ENCODE peak calls at places on chromosomes 11 and 22, in five cellular contexts. C is endothelial cell; U is fibroblast of lung; S is CD4-positive, alpha-beta T cell; A is stomach. V is an unnamed sample.

GRCh38 chr11:128687321-128687720 is 6.6 kb upstream of the FLI1 start:
- DNase-seq in C (peak; percentile 75), U (no peak), S (no peak), A (no peak), V (peak; percentile 51)

GRCh38 chr11:14418801-14419417 is 59.9 kb upstream of the RRAS2 start:
- DNase-seq in C (no peak), U (no peak), S (no peak), A (no peak), V (no peak)

GRCh38 chr11:113994077-113994954 is 19.4 kb downstream of the HTR3A start:
- DNase-seq in C (peak; percentile 43), U (no peak), S (peak; percentile 35), A (peak; percentile 36), V (peak; percentile 18)

GRCh38 chr11:64766881-64767280 is 7.1 kb upstream of the PYGM start:
- DNase-seq in C (no peak), U (no peak), S (no peak), A (no peak), V (no peak)

GRCh38 chr11:75429902-75430691 is 2.9 kb downstream of the KLHL35 start:
- DNase-seq in C (peak; percentile 66), U (peak; percentile 78), S (peak; percentile 56), A (peak; percentile 76), V (peak; percentile 33)

GRCh38 chr22:40894417-40894816 is 32.5 kb upstream of the DNAJB7 start:
- DNase-seq in C (no peak), U (no peak), S (no peak), A (no peak), V (no peak)

GRCh38 chr11:78808903-78809302 is 234.2 kb upstream of the NARS2 start:
- DNase-seq in C (no peak), U (no peak), S (no peak), A (no peak), V (no peak)

GRCh38 chr22:46058591-46059519 is 81.9 kb upstream of the WNT7B start:
- DNase-seq in C (no peak), U (peak; percentile 56), S (no peak), A (peak; percentile 25), V (peak; percentile 31)

GRCh38 chr11:66465371-66466224 is 1.1 kb upstream of the PELI3 start:
- DNase-seq in C (no peak), U (no peak), S (no peak), A (no peak), V (no peak)

GRCh38 chr11:28697920-28698827 is 590.0 kb downstream of the METTL15 start:
- DNase-seq in C (peak; percentile 75), U (peak; percentile 30), S (no peak), A (peak; percentile 62), V (peak; percentile 49)

GRCh38 chr11:2400761-2401435 is 348 bp downstream of the TSSC4 start:
- DNase-seq in C (no peak), U (no peak), S (no peak), A (no peak), V (no peak)

GRCh38 chr11:110356769-110357671 is 60.6 kb upstream of the RDX start:
- DNase-seq in C (no peak), U (peak; percentile 54), S (no peak), A (no peak), V (no peak)

GRCh38 chr11:41659990-41660389 is 200.5 kb upstream of the LRRC4C start:
- DNase-seq in C (no peak), U (peak; percentile 3), S (no peak), A (no peak), V (no peak)

GRCh38 chr11:76654310-76654851 is 16.2 kb downstream of the LRRC32 start:
- DNase-seq in C (no peak), U (peak; percentile 83), S (no peak), A (peak; percentile 24), V (peak; percentile 58)

GRCh38 chr11:44564198-44564597 is 1.3 kb upstream of the CD82 start:
- DNase-seq in C (no peak), U (peak; percentile 32), S (no peak), A (peak; percentile 71), V (peak; percentile 38)

GRCh38 chr11:76216536-76217326 is 10.4 kb upstream of the WNT11 start:
- DNase-seq in C (no peak), U (no peak), S (no peak), A (no peak), V (no peak)

GRCh38 chr11:2509481-2510001 is 64.7 kb downstream of the KCNQ1 start:
- DNase-seq in C (no peak), U (no peak), S (no peak), A (peak; percentile 22), V (peak; percentile 60)

GRCh38 chr11:14101388-14101787 is 138.9 kb downstream of the SPON1 start:
- DNase-seq in C (no peak), U (no peak), S (no peak), A (no peak), V (no peak)

GRCh38 chr11:62544521-62545436 is 1.8 kb downstream of the AHNAK start:
- DNase-seq in C (no peak), U (peak; percentile 15), S (no peak), A (no peak), V (peak; percentile 48)

GRCh38 chr22:41742918-41743317 is 43.6 kb downstream of the MEI1 start:
- DNase-seq in C (no peak), U (no peak), S (no peak), A (no peak), V (no peak)

GRCh38 chr11:44257338-44258189 is 52.4 kb downstream of the ALX4 start:
- DNase-seq in C (no peak), U (no peak), S (no peak), A (peak; percentile 19), V (no peak)

GRCh38 chr11:130390071-130390758 is 38.2 kb downstream of the ADAMTS8 start:
- DNase-seq in C (no peak), U (peak; percentile 80), S (no peak), A (peak; percentile 40), V (no peak)

GRCh38 chr22:46084943-46085830 is 65.1 kb upstream of the PPARA start:
- DNase-seq in C (no peak), U (peak; percentile 96), S (no peak), A (peak; percentile 93), V (peak; percentile 91)

GRCh38 chr22:48223488-48224190 is 1461.2 kb downstream of the TBC1D22A start:
- DNase-seq in C (no peak), U (no peak), S (no peak), A (no peak), V (no peak)

GRCh38 chr11:120532511-120533196 is 21.1 kb downstream of the GRIK4 start:
- DNase-seq in C (no peak), U (peak; percentile 79), S (no peak), A (no peak), V (no peak)

GRCh38 chr22:35170716-35171697 is 86.3 kb upstream of the HMGXB4 start:
- DNase-seq in C (no peak), U (no peak), S (no peak), A (no peak), V (no peak)

GRCh38 chr11:117442869-117443239 is 115.2 kb downstream of the CEP164 start:
- DNase-seq in C (no peak), U (no peak), S (no peak), A (no peak), V (no peak)

GRCh38 chr11:7605544-7605943 is 67.8 kb downstream of the CYB5R2 start:
- DNase-seq in C (no peak), U (peak; percentile 79), S (no peak), A (peak; percentile 48), V (no peak)

GRCh38 chr11:48900131-48900800 is 83.4 kb downstream of the TRIM51G start:
- DNase-seq in C (no peak), U (no peak), S (no peak), A (no peak), V (no peak)

GRCh38 chr22:37782340-37783168 is 25.2 kb upstream of the GCAT start:
- DNase-seq in C (no peak), U (peak; percentile 47), S (no peak), A (no peak), V (no peak)
- TF ChIP-seq CTCF in C (no peak), U (no peak), S (no peak), A (no peak), V (no peak)

GRCh38 chr11:126791446-126791845 is 209.1 kb downstream of the KIRREL3 start:
- DNase-seq in C (no peak), U (no peak), S (no peak), A (no peak), V (no peak)

GRCh38 chr11:126790550-126790981 is 210.0 kb downstream of the KIRREL3 start:
- DNase-seq in C (no peak), U (peak; percentile 98), S (no peak), A (no peak), V (no peak)

GRCh38 chr11:126797801-126798200 is 202.8 kb downstream of the KIRREL3 start:
- DNase-seq in C (no peak), U (no peak), S (no peak), A (no peak), V (no peak)

GRCh38 chr11:126791991-126792390 is 208.6 kb downstream of the KIRREL3 start:
- DNase-seq in C (no peak), U (peak; percentile 39), S (no peak), A (no peak), V (no peak)

GRCh38 chr11:126793596-126793995 is 207.0 kb downstream of the KIRREL3 start:
- DNase-seq in C (no peak), U (peak; percentile 29), S (no peak), A (no peak), V (no peak)
- TF ChIP-seq CTCF in C (no peak), U (no peak), S (no peak), A (no peak), V (no peak)

DNA sequence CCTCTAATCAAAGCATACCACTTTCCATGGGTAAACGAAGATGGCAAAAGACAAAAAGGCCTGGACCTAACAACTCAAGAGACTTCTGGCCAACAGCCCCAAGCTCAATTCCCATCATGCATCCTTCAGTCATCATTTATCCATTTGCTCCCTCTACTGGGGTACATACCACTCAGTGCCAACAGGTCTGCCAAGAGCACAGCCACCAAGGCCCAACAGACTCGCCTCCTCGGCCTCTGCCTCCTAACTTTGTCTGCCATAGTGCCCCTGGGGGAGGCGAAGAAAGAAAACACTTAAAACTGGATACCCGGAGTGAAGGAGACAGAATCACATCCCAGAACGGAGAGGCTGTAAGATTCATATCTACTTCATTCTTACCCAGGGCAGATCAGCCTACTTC is 1.1 kb downstream of the HYOU1 start:
- DNase-seq in C (no peak), U (peak; percentile 30), S (no peak), A (no peak), V (no peak)
- TF ChIP-seq CTCF in C (no peak), U (no peak), S (no peak), A (no peak), V (no peak)

GRCh38 chr11:34840736-34841386 is 75.3 kb downstream of the APIP start:
- DNase-seq in C (no peak), U (peak; percentile 15), S (no peak), A (peak; percentile 28), V (no peak)
- TF ChIP-seq CTCF in C (peak; percentile 39), U (no peak), S (peak; percentile 57), A (no peak), V (peak; percentile 34)